ENCODE peak calls at places on chromosomes 1 and 21, in eight cellular contexts. F is AG08396, R is GM12891, C is HAP-1, P is neuronal stem cell, H is AG20443, S is AG04449, J is AG09319. I is an unnamed sample.

GRCh38 chr1:53693773-53694717 is 44.9 kb downstream of the GLIS1 start:
- DNase-seq in F (no peak), R (no peak), C (no peak), P (no peak), H (peak), S (no peak), J (no peak), I (no peak)

GRCh38 chr1:230753586-230754251 is 6.5 kb downstream of the CAPN9 start:
- DNase-seq in F (no peak), R (no peak), C (peak), P (peak), H (peak), S (no peak), J (no peak), I (no peak)

GRCh38 chr1:109065137-109065536 is 10.7 kb downstream of the TAF13 start:
- DNase-seq in F (no peak), R (no peak), C (no peak), P (no peak), H (no peak), S (no peak), J (no peak), I (no peak)

GRCh38 chr21:18384771-18385170 is 18.8 kb downstream of the TMPRSS15 start:
- DNase-seq in F (no peak), R (no peak), C (peak), P (no peak), H (no peak), S (no peak), J (no peak), I (no peak)

GRCh38 chr1:67126111-67126746 is 8.5 kb downstream of the C1orf141 start:
- DNase-seq in F (no peak), R (no peak), C (no peak), P (no peak), H (peak), S (no peak), J (no peak), I (no peak)

GRCh38 chr1:2228157-2228594 is at the start of gene SKI:
- DNase-seq in F (no peak), R (no peak), C (no peak), P (no peak), H (no peak), S (no peak), J (no peak), I (no peak)

GRCh38 chr1:6386371-6386949 is 7.1 kb downstream of the ACOT7 start:
- DNase-seq in F (no peak), R (no peak), C (no peak), P (no peak), H (no peak), S (no peak), J (no peak), I (no peak)

GRCh38 chr1:66729130-66729922 is 22.9 kb upstream of the DYNLT5 start:
- DNase-seq in F (no peak), R (no peak), C (no peak), P (no peak), H (no peak), S (no peak), J (no peak), I (no peak)

GRCh38 chr1:43507296-43508295 is 23.1 kb upstream of the PTPRF start:
- DNase-seq in F (no peak), R (no peak), C (no peak), P (no peak), H (no peak), S (no peak), J (no peak), I (no peak)

GRCh38 chr1:1128454-1129139 is 12.7 kb upstream of the C1orf159 start:
- DNase-seq in F (no peak), R (no peak), C (no peak), P (no peak), H (no peak), S (no peak), J (no peak), I (no peak)

GRCh38 chr1:65751961-65752360 is 40.7 kb upstream of the PDE4B start:
- DNase-seq in F (no peak), R (no peak), C (no peak), P (no peak), H (no peak), S (no peak), J (no peak), I (no peak)

GRCh38 chr1:27563407-27564263 is 40.3 kb downstream of the AHDC1 start:
- DNase-seq in F (peak), R (no peak), C (no peak), P (no peak), H (peak), S (no peak), J (no peak), I (no peak)

GRCh38 chr1:168628807-168629206 is 52.4 kb downstream of the XCL1 start:
- DNase-seq in F (no peak), R (no peak), C (no peak), P (no peak), H (peak), S (no peak), J (no peak), I (peak)

GRCh38 chr1:16521288-16521583 is 7.2 kb upstream of the RNU1-1 start:
- DNase-seq in F (no peak), R (no peak), C (no peak), P (no peak), H (peak), S (no peak), J (no peak), I (no peak)

GRCh38 chr1:38735651-38736161 is 123.9 kb downstream of the RRAGC start:
- DNase-seq in F (no peak), R (no peak), C (no peak), P (no peak), H (no peak), S (peak), J (no peak), I (no peak)

GRCh38 chr1:153717330-153717729 is 10.5 kb upstream of the INTS3 start:
- DNase-seq in F (no peak), R (no peak), C (no peak), P (no peak), H (no peak), S (no peak), J (no peak), I (no peak)

GRCh38 chr1:220767312-220768126 is 19.2 kb upstream of the MTARC1 start:
- DNase-seq in F (peak), R (no peak), C (no peak), P (no peak), H (no peak), S (no peak), J (no peak), I (no peak)

GRCh38 chr21:39386194-39386593 is 37.3 kb upstream of the HMGN1 start:
- DNase-seq in F (no peak), R (no peak), C (no peak), P (no peak), H (no peak), S (no peak), J (no peak), I (no peak)

GRCh38 chr1:233025156-233025555 is 74.7 kb downstream of the NTPCR start:
- DNase-seq in F (no peak), R (no peak), C (peak), P (peak), H (peak), S (no peak), J (no peak), I (no peak)

GRCh38 chr1:179263121-179263520 is 30.5 kb upstream of the SOAT1 start:
- DNase-seq in F (no peak), R (no peak), C (no peak), P (no peak), H (no peak), S (no peak), J (no peak), I (no peak)

GRCh38 chr1:228706305-228706704 is 29.0 kb upstream of the RHOU start:
- DNase-seq in F (no peak), R (no peak), C (no peak), P (no peak), H (no peak), S (no peak), J (no peak), I (no peak)

GRCh38 chr1:33086384-33086850 is 5.5 kb downstream of the AZIN2 start:
- DNase-seq in F (peak), R (no peak), C (peak), P (peak), H (peak), S (no peak), J (peak), I (peak)

GRCh38 chr1:37243368-37244082 is 209.2 kb upstream of the GRIK3 start:
- DNase-seq in F (no peak), R (no peak), C (no peak), P (no peak), H (no peak), S (no peak), J (no peak), I (no peak)

GRCh38 chr1:229224308-229224707 is 46.6 kb upstream of the RAB4A start:
- DNase-seq in F (no peak), R (no peak), C (no peak), P (no peak), H (peak), S (no peak), J (no peak), I (no peak)

GRCh38 chr1:51564124-51564523 is 45.1 kb upstream of the EPS15 start:
- DNase-seq in F (peak), R (no peak), C (no peak), P (no peak), H (peak), S (no peak), J (no peak), I (no peak)

GRCh38 chr1:159172599-159173291 is 1.3 kb downstream of the CADM3 start:
- DNase-seq in F (no peak), R (no peak), C (no peak), P (no peak), H (no peak), S (no peak), J (no peak), I (no peak)

GRCh38 chr1:202315576-202316168 is 26.1 kb downstream of the UBE2T start:
- DNase-seq in F (peak), R (peak), C (peak), P (peak), H (peak), S (no peak), J (peak), I (peak)

GRCh38 chr1:100614570-100614969 is 76.6 kb downstream of the GPR88 start:
- DNase-seq in F (no peak), R (no peak), C (no peak), P (no peak), H (no peak), S (no peak), J (no peak), I (no peak)

GRCh38 chr1:65596768-65597167 is 176.3 kb downstream of the LEPR start:
- DNase-seq in F (no peak), R (no peak), C (no peak), P (no peak), H (no peak), S (no peak), J (no peak), I (no peak)

GRCh38 chr1:228987736-228988506 is 252.6 kb downstream of the RHOU start:
- DNase-seq in F (no peak), R (no peak), C (no peak), P (no peak), H (no peak), S (no peak), J (no peak), I (no peak)

GRCh38 chr1:223330462-223330861 is 33.5 kb downstream of the SUSD4 start:
- DNase-seq in F (no peak), R (no peak), C (no peak), P (no peak), H (no peak), S (no peak), J (no peak), I (no peak)

I was measured in kidney epithelial cell.